ENCODE peak calls at places on chromosomes 7 and 10, in six cellular contexts. E is MM.1S, L is left ventricle myocardium inferior, B is IMR-90, V is endodermal cell, W is GM23248. T is an unnamed sample.

GRCh38 chr7:22587322-22587721 is 87.3 kb upstream of the STEAP1B start:
- DNase-seq in E (no peak), L (no peak), B (no peak), V (no peak), W (peak), T (no peak)

GRCh38 chr7:115410427-115410805 is 488.5 kb downstream of the MDFIC start:
- DNase-seq in E (no peak), L (no peak), B (no peak), V (no peak), W (no peak), T (no peak)

GRCh38 chr10:55509168-55509567 is 708.1 kb upstream of the PCDH15 start:
- DNase-seq in E (peak), L (no peak), B (no peak), V (no peak), W (no peak), T (no peak)

GRCh38 chr7:107913846-107914245 is 22.9 kb downstream of the DLD start:
- DNase-seq in E (no peak), L (no peak), B (peak), V (no peak), W (peak), T (no peak)

GRCh38 chr7:131633342-131633843 is 77.0 kb upstream of the PODXL start:
- DNase-seq in E (no peak), L (no peak), B (peak), V (peak), W (peak), T (no peak)

GRCh38 chr10:113916053-113916452 is 61.6 kb downstream of the NHLRC2 start:
- DNase-seq in E (no peak), L (no peak), B (no peak), V (no peak), W (no peak), T (no peak)

GRCh38 chr7:78465894-78466293 is 667.3 kb downstream of the PHTF2 start:
- DNase-seq in E (no peak), L (no peak), B (no peak), V (peak), W (no peak), T (no peak)

GRCh38 chr10:9243861-9244515 is 1189.5 kb downstream of the GATA3 start:
- DNase-seq in E (no peak), L (no peak), B (no peak), V (no peak), W (no peak), T (no peak)

GRCh38 chr7:131098527-131098926 is 229.1 kb upstream of the MKLN1 start:
- DNase-seq in E (no peak), L (no peak), B (no peak), V (no peak), W (no peak), T (no peak)

GRCh38 chr10:123272171-123272570 is 118.0 kb downstream of the BUB3 start:
- DNase-seq in E (no peak), L (no peak), B (no peak), V (peak), W (peak), T (no peak)

GRCh38 chr10:125137601-125138438 is 22.5 kb downstream of the CTBP2 start:
- DNase-seq in E (no peak), L (no peak), B (no peak), V (no peak), W (no peak), T (no peak)

GRCh38 chr10:9957352-9957751 is 1060.3 kb upstream of the CELF2 start:
- DNase-seq in E (no peak), L (no peak), B (peak), V (no peak), W (no peak), T (peak)

GRCh38 chr10:86862786-86863185 is 94.6 kb downstream of the MMRN2 start:
- DNase-seq in E (no peak), L (no peak), B (no peak), V (no peak), W (no peak), T (no peak)

GRCh38 chr10:35327770-35328403 is 8.4 kb upstream of the CCNY start:
- DNase-seq in E (no peak), L (no peak), B (no peak), V (no peak), W (no peak), T (no peak)

GRCh38 chr10:90136731-90137316 is 435.4 kb downstream of the KIF20B start:
- DNase-seq in E (peak), L (no peak), B (peak), V (peak), W (no peak), T (no peak)

GRCh38 chr7:151135866-151136514 is 31.5 kb downstream of the GBX1 start:
- DNase-seq in E (no peak), L (peak), B (no peak), V (no peak), W (no peak), T (no peak)

GRCh38 chr7:34069676-34070075 is 164.3 kb downstream of the BMPER start:
- DNase-seq in E (no peak), L (no peak), B (peak), V (no peak), W (peak), T (no peak)

GRCh38 chr10:17022399-17022798 is 107.2 kb downstream of the CUBN start:
- DNase-seq in E (no peak), L (no peak), B (no peak), V (peak), W (no peak), T (no peak)

GRCh38 chr10:98402931-98403717 is 11.9 kb downstream of the PYROXD2 start:
- DNase-seq in E (no peak), L (no peak), B (no peak), V (no peak), W (no peak), T (no peak)

GRCh38 chr10:34859170-34859569 is 44.1 kb upstream of the PARD3 start:
- DNase-seq in E (no peak), L (no peak), B (peak), V (no peak), W (peak), T (peak)

GRCh38 chr7:40571796-40572195 is 437.0 kb downstream of the SUGCT start:
- DNase-seq in E (no peak), L (no peak), B (peak), V (peak), W (peak), T (peak)

GRCh38 chr7:54705436-54705835 is 53.6 kb downstream of the SEC61G start:
- DNase-seq in E (peak), L (no peak), B (peak), V (no peak), W (peak), T (peak)

GRCh38 chr10:112286837-112287818 is 3.9 kb downstream of the TECTB start:
- DNase-seq in E (no peak), L (no peak), B (no peak), V (no peak), W (no peak), T (no peak)

GRCh38 chr7:134220236-134220635 is 93.1 kb downstream of the LRGUK start:
- DNase-seq in E (no peak), L (no peak), B (no peak), V (no peak), W (no peak), T (no peak)

GRCh38 chr10:790821-791551 is 101.5 kb upstream of the DIP2C start:
- DNase-seq in E (no peak), L (no peak), B (no peak), V (peak), W (no peak), T (no peak)

GRCh38 chr10:132229834-132230556 is 43.2 kb downstream of the DPYSL4 start:
- DNase-seq in E (no peak), L (no peak), B (no peak), V (no peak), W (no peak), T (no peak)

GRCh38 chr10:76136876-76137420 is 705.5 kb downstream of the LRMDA start:
- DNase-seq in E (no peak), L (no peak), B (no peak), V (no peak), W (no peak), T (no peak)

GRCh38 chr7:42972703-42973500 is 40.7 kb downstream of the MRPL32 start:
- DNase-seq in E (no peak), L (no peak), B (peak), V (no peak), W (peak), T (peak)

GRCh38 chr10:89516149-89516832 is 19.1 kb downstream of the SLC16A12 start:
- DNase-seq in E (no peak), L (peak), B (peak), V (no peak), W (peak), T (peak)

GRCh38 chr10:129556316-129556715 is 89.3 kb downstream of the MGMT start:
- DNase-seq in E (no peak), L (no peak), B (no peak), V (no peak), W (no peak), T (no peak)

GRCh38 chr7:95330194-95331003 is 6.1 kb upstream of the PON1 start:
- DNase-seq in E (peak), L (no peak), B (no peak), V (no peak), W (peak), T (peak)
- H3K4me3 ChIP-seq in E (peak), L (peak), B (peak), V (no peak), W (peak), T (peak)

DNA sequence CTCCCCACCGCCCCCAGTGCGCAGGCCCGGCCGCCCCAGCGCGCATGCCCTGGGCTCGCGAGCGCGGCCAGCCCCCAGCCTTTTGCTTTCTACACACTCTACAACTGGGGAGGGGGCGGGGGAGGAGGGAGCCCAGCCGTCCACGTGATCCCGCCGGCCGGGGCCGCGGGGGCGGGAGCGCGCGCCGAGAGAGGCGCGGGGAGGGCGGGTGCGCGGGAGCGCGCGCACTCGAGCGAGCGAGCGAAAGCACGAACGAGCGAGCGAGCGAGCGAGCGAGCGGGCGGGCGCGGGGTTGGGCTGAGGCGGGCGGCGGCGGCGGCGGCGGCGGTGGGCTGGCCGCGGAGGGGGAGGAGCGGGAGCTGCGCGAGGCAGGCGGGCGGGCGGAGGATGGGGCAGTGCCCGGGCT is at the start of gene AUTS2:
- DNase-seq in E (peak), L (peak), B (peak), V (peak), W (peak), T (peak)
- H3K4me3 ChIP-seq in E (peak), L (peak), B (peak), V (peak), W (peak), T (peak)

DNA sequence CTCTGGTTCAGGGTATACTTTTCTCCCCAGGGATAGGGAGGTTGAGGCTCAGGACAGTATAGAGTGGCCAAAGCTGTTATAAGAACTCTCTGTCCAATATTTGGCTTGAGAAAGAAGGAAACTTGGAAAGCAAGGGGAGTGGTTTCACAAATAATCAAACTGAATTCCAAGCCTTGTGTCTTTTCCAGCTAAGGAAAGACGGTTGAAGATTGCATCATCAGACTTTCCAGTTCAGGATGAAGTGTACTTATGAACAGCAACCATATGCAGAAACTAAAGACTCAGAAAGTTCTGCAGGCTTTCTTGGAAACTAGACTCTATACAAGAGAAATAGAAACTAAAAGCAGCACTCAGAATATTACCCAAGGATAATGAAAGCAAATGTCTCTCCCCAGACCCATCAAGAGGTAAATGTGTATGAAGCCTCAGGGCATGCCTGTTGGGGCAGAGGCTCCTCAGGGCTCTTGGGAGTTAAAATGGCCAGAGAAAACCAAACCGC is 46.4 kb downstream of the RAMP3 start:
- DNase-seq in E (peak), L (no peak), B (peak), V (no peak), W (peak), T (peak)
- H3K4me3 ChIP-seq in E (peak), L (peak), B (no peak), V (no peak), W (peak), T (peak)

DNA sequence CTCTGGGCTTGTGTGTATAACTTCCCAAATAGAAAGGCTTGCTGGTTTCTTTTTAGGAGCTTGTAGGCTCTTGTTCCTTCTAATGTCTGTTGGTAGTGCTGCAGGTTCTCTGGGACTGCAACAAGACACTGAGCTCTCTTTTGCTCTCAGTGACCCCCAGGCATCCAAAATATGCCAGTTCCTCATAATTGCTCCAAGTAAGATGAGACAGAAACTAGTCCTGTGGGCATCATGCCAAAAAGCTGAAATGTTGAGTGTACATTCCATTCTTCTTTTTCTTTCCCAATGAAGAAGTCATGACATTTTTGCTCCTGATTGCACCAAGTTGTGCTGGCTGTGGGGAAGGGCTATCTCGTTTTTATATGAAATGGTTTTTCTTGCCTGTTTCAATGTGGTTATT is 7.1 kb upstream of the BTBD16 start:
- DNase-seq in E (no peak), L (no peak), B (peak), V (peak), W (peak), T (peak)
- H3K4me3 ChIP-seq in E (no peak), L (no peak), B (no peak), V (no peak), W (no peak), T (no peak)

GRCh38 chr7:128792471-128793183 is 859 bp downstream of the CCDC136 start:
- DNase-seq in E (no peak), L (peak), B (no peak), V (no peak), W (no peak), T (no peak)
- H3K4me3 ChIP-seq in E (no peak), L (peak), B (no peak), V (no peak), W (peak), T (peak)

DNA sequence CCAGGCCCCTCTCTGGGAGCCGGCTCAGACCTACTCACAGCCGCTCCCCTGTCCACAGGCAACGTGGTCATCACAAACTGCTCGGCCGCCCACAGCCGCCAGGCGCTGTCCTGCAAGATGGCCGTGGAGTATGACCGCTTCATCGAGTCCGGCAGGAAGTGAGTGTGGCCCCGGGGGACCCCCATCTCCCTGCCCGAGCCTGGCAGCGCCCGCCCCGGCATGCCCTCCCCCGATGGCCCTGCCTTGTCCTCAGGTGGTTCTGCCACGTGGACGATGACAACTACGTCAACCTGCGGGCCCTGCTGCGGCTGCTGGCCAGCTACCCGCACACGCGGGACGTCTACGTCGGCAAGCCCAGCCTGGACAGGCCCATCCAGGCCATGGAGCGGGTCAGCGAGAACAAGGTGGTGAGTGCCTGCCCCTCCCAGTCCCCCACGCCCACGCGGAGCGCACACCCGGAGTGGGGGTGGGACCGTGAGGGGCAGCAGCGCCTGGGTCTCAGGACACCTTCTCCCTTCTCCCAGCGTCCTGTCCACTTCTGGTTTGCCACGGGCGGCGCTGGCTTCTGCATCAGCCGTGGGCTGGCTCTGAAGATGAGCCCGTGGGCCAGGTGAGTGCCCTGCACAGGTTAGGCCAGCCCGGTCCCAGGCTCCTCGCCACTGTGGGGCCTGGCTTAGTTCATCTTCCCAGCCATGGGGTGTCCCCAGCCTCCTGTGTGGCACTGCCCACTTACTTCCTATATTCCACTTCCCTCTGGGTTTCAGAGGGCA is 5.8 kb downstream of the LFNG start:
- DNase-seq in E (no peak), L (no peak), B (no peak), V (no peak), W (no peak), T (no peak)
- H3K4me3 ChIP-seq in E (no peak), L (no peak), B (no peak), V (no peak), W (no peak), T (no peak)